ENCODE peak calls at places on chromosome 3, in eight cellular contexts. One of them, this sample, is unnamed.

GRCh38 chr3:35659808-35660207 is 20.5 kb downstream of the ARPP21 start:
- DNase-seq in tibial artery: no peak
- DNase-seq in neural progenitor cell: peak; percentile 20
- DNase-seq in ovary: no peak
- DNase-seq in transverse colon: peak; percentile 13
- DNase-seq in thoracic aorta: no peak
- DNase-seq in sigmoid colon: no peak
- DNase-seq in cardiac muscle cell: no peak
- DNase-seq in this sample: no peak

GRCh38 chr3:49903451-49904424 is at the start of gene MST1R:
- DNase-seq in tibial artery: peak; percentile 51
- DNase-seq in neural progenitor cell: peak; percentile 89
- DNase-seq in ovary: peak; percentile 72
- DNase-seq in transverse colon: peak; percentile 94
- DNase-seq in thoracic aorta: no peak
- DNase-seq in sigmoid colon: peak; percentile 84
- DNase-seq in cardiac muscle cell: peak; percentile 54
- DNase-seq in this sample: no peak

GRCh38 chr3:169148448-169149348 is 514.8 kb downstream of the MECOM start:
- DNase-seq in tibial artery: no peak
- DNase-seq in neural progenitor cell: peak; percentile 39
- DNase-seq in ovary: no peak
- DNase-seq in transverse colon: no peak
- DNase-seq in thoracic aorta: no peak
- DNase-seq in sigmoid colon: no peak
- DNase-seq in cardiac muscle cell: peak; percentile 56
- DNase-seq in this sample: no peak

GRCh38 chr3:43926073-43926472 is 235.3 kb downstream of the ABHD5 start:
- DNase-seq in tibial artery: no peak
- DNase-seq in neural progenitor cell: no peak
- DNase-seq in ovary: no peak
- DNase-seq in transverse colon: no peak
- DNase-seq in thoracic aorta: no peak
- DNase-seq in sigmoid colon: no peak
- DNase-seq in cardiac muscle cell: no peak
- DNase-seq in this sample: no peak

GRCh38 chr3:141410861-141411771 is 42.8 kb downstream of the ZBTB38 start:
- DNase-seq in tibial artery: peak; percentile 47
- DNase-seq in neural progenitor cell: no peak
- DNase-seq in ovary: no peak
- DNase-seq in transverse colon: peak; percentile 41
- DNase-seq in thoracic aorta: no peak
- DNase-seq in sigmoid colon: no peak
- DNase-seq in cardiac muscle cell: peak; percentile 52
- DNase-seq in this sample: no peak

GRCh38 chr3:103389356-103389755 is 954.5 kb downstream of the ZPLD1 start:
- DNase-seq in tibial artery: no peak
- DNase-seq in neural progenitor cell: no peak
- DNase-seq in ovary: no peak
- DNase-seq in transverse colon: no peak
- DNase-seq in thoracic aorta: no peak
- DNase-seq in sigmoid colon: no peak
- DNase-seq in cardiac muscle cell: no peak
- DNase-seq in this sample: no peak

GRCh38 chr3:16498130-16498890 is 15.2 kb downstream of the RFTN1 start:
- DNase-seq in tibial artery: no peak
- DNase-seq in neural progenitor cell: peak; percentile 35
- DNase-seq in ovary: no peak
- DNase-seq in transverse colon: no peak
- DNase-seq in thoracic aorta: no peak
- DNase-seq in sigmoid colon: no peak
- DNase-seq in cardiac muscle cell: no peak
- DNase-seq in this sample: no peak

GRCh38 chr3:9994086-9994844 is 7.6 kb upstream of the EMC3 start:
- DNase-seq in tibial artery: no peak
- DNase-seq in neural progenitor cell: no peak
- DNase-seq in ovary: no peak
- DNase-seq in transverse colon: no peak
- DNase-seq in thoracic aorta: no peak
- DNase-seq in sigmoid colon: no peak
- DNase-seq in cardiac muscle cell: peak; percentile 87
- DNase-seq in this sample: no peak

GRCh38 chr3:56356820-56357219 is 111.4 kb downstream of the ERC2 start:
- DNase-seq in tibial artery: no peak
- DNase-seq in neural progenitor cell: no peak
- DNase-seq in ovary: no peak
- DNase-seq in transverse colon: no peak
- DNase-seq in thoracic aorta: no peak
- DNase-seq in sigmoid colon: no peak
- DNase-seq in cardiac muscle cell: no peak
- DNase-seq in this sample: no peak

GRCh38 chr3:131881777-131882176 is 153.0 kb downstream of the CPNE4 start:
- DNase-seq in tibial artery: no peak
- DNase-seq in neural progenitor cell: no peak
- DNase-seq in ovary: no peak
- DNase-seq in transverse colon: no peak
- DNase-seq in thoracic aorta: no peak
- DNase-seq in sigmoid colon: no peak
- DNase-seq in cardiac muscle cell: no peak
- DNase-seq in this sample: no peak

GRCh38 chr3:44136421-44136820 is 105.3 kb upstream of the TOPAZ1 start:
- DNase-seq in tibial artery: no peak
- DNase-seq in neural progenitor cell: peak; percentile 43
- DNase-seq in ovary: no peak
- DNase-seq in transverse colon: no peak
- DNase-seq in thoracic aorta: no peak
- DNase-seq in sigmoid colon: no peak
- DNase-seq in cardiac muscle cell: peak; percentile 9
- DNase-seq in this sample: no peak

GRCh38 chr3:76566211-76566534 is 473.7 kb upstream of the ROBO2 start:
- DNase-seq in tibial artery: no peak
- DNase-seq in neural progenitor cell: no peak
- DNase-seq in ovary: no peak
- DNase-seq in transverse colon: no peak
- DNase-seq in thoracic aorta: no peak
- DNase-seq in sigmoid colon: no peak
- DNase-seq in cardiac muscle cell: no peak
- DNase-seq in this sample: no peak

GRCh38 chr3:178485756-178486155 is 50.5 kb upstream of the KCNMB2 start:
- DNase-seq in tibial artery: no peak
- DNase-seq in neural progenitor cell: no peak
- DNase-seq in ovary: no peak
- DNase-seq in transverse colon: no peak
- DNase-seq in thoracic aorta: no peak
- DNase-seq in sigmoid colon: no peak
- DNase-seq in cardiac muscle cell: peak; percentile 13
- DNase-seq in this sample: no peak

GRCh38 chr3:158539414-158540014 is 31.5 kb upstream of the MLF1 start:
- DNase-seq in tibial artery: no peak
- DNase-seq in neural progenitor cell: peak; percentile 31
- DNase-seq in ovary: peak; percentile 21
- DNase-seq in transverse colon: peak; percentile 24
- DNase-seq in thoracic aorta: no peak
- DNase-seq in sigmoid colon: no peak
- DNase-seq in cardiac muscle cell: peak; percentile 74
- DNase-seq in this sample: peak; percentile 16

GRCh38 chr3:42755681-42756578 is 17.1 kb downstream of the CCDC13 start:
- DNase-seq in tibial artery: peak; percentile 16
- DNase-seq in neural progenitor cell: peak; percentile 79
- DNase-seq in ovary: no peak
- DNase-seq in transverse colon: peak; percentile 51
- DNase-seq in thoracic aorta: no peak
- DNase-seq in sigmoid colon: no peak
- DNase-seq in cardiac muscle cell: peak; percentile 49
- DNase-seq in this sample: no peak

GRCh38 chr3:123453675-123454074 is 4.8 kb upstream of the ADCY5 start:
- DNase-seq in tibial artery: no peak
- DNase-seq in neural progenitor cell: no peak
- DNase-seq in ovary: no peak
- DNase-seq in transverse colon: no peak
- DNase-seq in thoracic aorta: no peak
- DNase-seq in sigmoid colon: no peak
- DNase-seq in cardiac muscle cell: no peak
- DNase-seq in this sample: no peak

DNA sequence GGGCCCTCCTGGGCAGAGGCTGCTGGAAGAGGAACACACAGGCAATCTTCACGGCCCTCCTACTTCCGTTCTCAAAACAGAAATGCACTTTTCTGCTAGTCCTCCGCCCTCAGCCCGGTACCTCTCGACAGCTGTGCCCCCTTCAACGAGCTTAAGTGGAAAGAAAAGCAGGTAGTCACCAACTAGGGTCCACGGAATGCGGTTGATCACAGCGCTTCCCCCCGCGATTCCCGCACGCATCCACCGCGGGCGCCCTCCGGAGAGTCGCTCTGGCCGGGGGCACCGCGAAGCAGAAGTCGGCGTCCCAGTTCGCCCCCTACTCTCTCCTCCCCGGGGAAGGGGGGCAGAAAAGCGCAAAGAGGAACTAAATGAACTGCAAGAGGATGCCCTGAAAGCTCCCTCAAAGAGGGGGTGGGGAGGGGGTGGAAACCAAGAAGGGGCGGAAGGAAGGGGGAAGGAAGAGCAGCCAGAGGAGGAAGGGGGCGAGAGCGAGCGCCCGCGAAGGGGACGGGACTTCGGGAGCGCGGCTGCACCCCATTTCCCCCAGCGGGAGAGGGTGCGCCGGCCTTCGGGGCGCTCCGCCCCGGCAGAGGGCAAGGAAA is 748 bp downstream of the ACAP2 start:
- DNase-seq in tibial artery: peak; percentile 37
- DNase-seq in neural progenitor cell: peak; percentile 63
- DNase-seq in ovary: peak; percentile 50
- DNase-seq in transverse colon: peak; percentile 50
- DNase-seq in thoracic aorta: peak; percentile 8
- DNase-seq in sigmoid colon: peak; percentile 73
- DNase-seq in cardiac muscle cell: peak; percentile 40
- DNase-seq in this sample: no peak
- TF ChIP-seq CTCF in tibial artery: no peak
- TF ChIP-seq CTCF in neural progenitor cell: peak; percentile 3
- TF ChIP-seq CTCF in ovary: no peak
- TF ChIP-seq CTCF in transverse colon: no peak
- TF ChIP-seq CTCF in thoracic aorta: no peak
- TF ChIP-seq CTCF in sigmoid colon: no peak
- TF ChIP-seq CTCF in cardiac muscle cell: no peak
- TF ChIP-seq CTCF in this sample: no peak

GRCh38 chr3:175433026-175433668 is 574.0 kb downstream of the NAALADL2 start:
- DNase-seq in tibial artery: no peak
- DNase-seq in neural progenitor cell: no peak
- DNase-seq in ovary: no peak
- DNase-seq in transverse colon: no peak
- DNase-seq in thoracic aorta: no peak
- DNase-seq in sigmoid colon: no peak
- DNase-seq in cardiac muscle cell: peak; percentile 78
- DNase-seq in this sample: peak; percentile 69

GRCh38 chr3:175430975-175431374 is 571.8 kb downstream of the NAALADL2 start:
- DNase-seq in tibial artery: no peak
- DNase-seq in neural progenitor cell: no peak
- DNase-seq in ovary: no peak
- DNase-seq in transverse colon: no peak
- DNase-seq in thoracic aorta: no peak
- DNase-seq in sigmoid colon: no peak
- DNase-seq in cardiac muscle cell: no peak
- DNase-seq in this sample: no peak

GRCh38 chr3:175432338-175433025 is 573.3 kb downstream of the NAALADL2 start:
- DNase-seq in tibial artery: no peak
- DNase-seq in neural progenitor cell: no peak
- DNase-seq in ovary: no peak
- DNase-seq in transverse colon: no peak
- DNase-seq in thoracic aorta: no peak
- DNase-seq in sigmoid colon: no peak
- DNase-seq in cardiac muscle cell: peak; percentile 83
- DNase-seq in this sample: no peak

GRCh38 chr3:175434591-175434990 is 575.5 kb downstream of the NAALADL2 start:
- DNase-seq in tibial artery: no peak
- DNase-seq in neural progenitor cell: no peak
- DNase-seq in ovary: no peak
- DNase-seq in transverse colon: no peak
- DNase-seq in thoracic aorta: no peak
- DNase-seq in sigmoid colon: no peak
- DNase-seq in cardiac muscle cell: no peak
- DNase-seq in this sample: no peak

GRCh38 chr3:175431396-175431795 is 572.3 kb downstream of the NAALADL2 start:
- DNase-seq in tibial artery: no peak
- DNase-seq in neural progenitor cell: peak; percentile 7
- DNase-seq in ovary: no peak
- DNase-seq in transverse colon: peak; percentile 9
- DNase-seq in thoracic aorta: no peak
- DNase-seq in sigmoid colon: no peak
- DNase-seq in cardiac muscle cell: peak; percentile 13
- DNase-seq in this sample: no peak
- H3K4me3 ChIP-seq in tibial artery: no peak overlapping the region
- H3K4me3 ChIP-seq in neural progenitor cell: no peak overlapping the region
- H3K4me3 ChIP-seq in ovary: no peak overlapping the region
- H3K4me3 ChIP-seq in transverse colon: no peak overlapping the region
- H3K4me3 ChIP-seq in thoracic aorta: no peak overlapping the region
- H3K4me3 ChIP-seq in sigmoid colon: no peak overlapping the region
- H3K4me3 ChIP-seq in cardiac muscle cell: no peak overlapping the region
- H3K4me3 ChIP-seq in this sample: no peak overlapping the region

GRCh38 chr3:151200586-151200985 is 2.4 kb downstream of the GPR171 start:
- DNase-seq in tibial artery: no peak
- DNase-seq in neural progenitor cell: no peak
- DNase-seq in ovary: no peak
- DNase-seq in transverse colon: no peak
- DNase-seq in thoracic aorta: no peak
- DNase-seq in sigmoid colon: no peak
- DNase-seq in cardiac muscle cell: no peak
- DNase-seq in this sample: no peak

GRCh38 chr3:151198849-151199248 is 4.2 kb downstream of the GPR171 start:
- DNase-seq in tibial artery: no peak
- DNase-seq in neural progenitor cell: no peak
- DNase-seq in ovary: no peak
- DNase-seq in transverse colon: no peak
- DNase-seq in thoracic aorta: no peak
- DNase-seq in sigmoid colon: no peak
- DNase-seq in cardiac muscle cell: no peak
- DNase-seq in this sample: no peak

GRCh38 chr3:151201046-151201730 is 1.8 kb downstream of the GPR171 start:
- DNase-seq in tibial artery: no peak
- DNase-seq in neural progenitor cell: no peak
- DNase-seq in ovary: no peak
- DNase-seq in transverse colon: no peak
- DNase-seq in thoracic aorta: no peak
- DNase-seq in sigmoid colon: no peak
- DNase-seq in cardiac muscle cell: no peak
- DNase-seq in this sample: no peak

GRCh38 chr3:151197981-151198767 is 4.8 kb downstream of the GPR171 start:
- DNase-seq in tibial artery: no peak
- DNase-seq in neural progenitor cell: no peak
- DNase-seq in ovary: no peak
- DNase-seq in transverse colon: no peak
- DNase-seq in thoracic aorta: no peak
- DNase-seq in sigmoid colon: no peak
- DNase-seq in cardiac muscle cell: peak; percentile 5
- DNase-seq in this sample: peak; percentile 11

GRCh38 chr3:151199569-151200438 is 3.2 kb downstream of the GPR171 start:
- DNase-seq in tibial artery: no peak
- DNase-seq in neural progenitor cell: no peak
- DNase-seq in ovary: no peak
- DNase-seq in transverse colon: no peak
- DNase-seq in thoracic aorta: no peak
- DNase-seq in sigmoid colon: no peak
- DNase-seq in cardiac muscle cell: no peak
- DNase-seq in this sample: no peak
- H3K27ac ChIP-seq in tibial artery: no peak overlapping the region
- H3K27ac ChIP-seq in neural progenitor cell: no peak overlapping the region
- H3K27ac ChIP-seq in ovary: no peak overlapping the region
- H3K27ac ChIP-seq in transverse colon: no peak overlapping the region
- H3K27ac ChIP-seq in thoracic aorta: no peak overlapping the region
- H3K27ac ChIP-seq in sigmoid colon: no peak overlapping the region
- H3K27ac ChIP-seq in cardiac muscle cell: no peak overlapping the region
- H3K27ac ChIP-seq in this sample: no peak overlapping the region

GRCh38 chr3:78857494-78858111 is 910.2 kb downstream of the ROBO1 start:
- DNase-seq in tibial artery: no peak
- DNase-seq in neural progenitor cell: no peak
- DNase-seq in ovary: no peak
- DNase-seq in transverse colon: no peak
- DNase-seq in thoracic aorta: no peak
- DNase-seq in sigmoid colon: no peak
- DNase-seq in cardiac muscle cell: peak; percentile 64
- DNase-seq in this sample: no peak
- TF ChIP-seq CTCF in tibial artery: no peak
- TF ChIP-seq CTCF in neural progenitor cell: peak; percentile 18
- TF ChIP-seq CTCF in ovary: no peak
- TF ChIP-seq CTCF in transverse colon: no peak
- TF ChIP-seq CTCF in thoracic aorta: no peak
- TF ChIP-seq CTCF in sigmoid colon: no peak
- TF ChIP-seq CTCF in cardiac muscle cell: peak; percentile 37
- TF ChIP-seq CTCF in this sample: no peak

This sample was measured in AG04450.